ENCODE peak calls at places on chromosomes 1 and 21, in four cellular contexts. U is A549, D is Caco-2, T is body of pancreas. H is an unnamed sample. For H3K4me1, the result is how much of the 10 kb centered on the place peaks cover.

GRCh38 chr1:53145942-53146708 is 3.7 kb upstream of the SLC1A7 start:
- DNase-seq in U (peak), D (peak), T (peak), H (no peak)

GRCh38 chr1:10980841-10981727 is 31.4 kb upstream of the TARDBP start:
- DNase-seq in U (no peak), D (no peak), T (no peak), H (no peak)

GRCh38 chr1:39102537-39103320 is 76.6 kb downstream of the NDUFS5 start:
- DNase-seq in U (peak), D (peak), T (no peak), H (no peak)

GRCh38 chr21:37153193-37153934 is 80.3 kb downstream of the TTC3 start:
- DNase-seq in U (no peak), D (no peak), T (no peak), H (no peak)

GRCh38 chr1:48611841-48612240 is 139.8 kb upstream of the SPATA6 start:
- DNase-seq in U (no peak), D (no peak), T (no peak), H (no peak)

GRCh38 chr1:193408782-193409293 is 222.4 kb upstream of the B3GALT2 start:
- DNase-seq in U (peak), D (peak), T (peak), H (peak)

GRCh38 chr1:117128323-117129079 is 7.0 kb upstream of the TRIM45 start:
- DNase-seq in U (peak), D (no peak), T (no peak), H (no peak)

GRCh38 chr1:41851589-41851988 is 67.1 kb downstream of the HIVEP3 start:
- DNase-seq in U (no peak), D (no peak), T (no peak), H (no peak)

GRCh38 chr1:177053648-177054047 is 110.9 kb downstream of the ASTN1 start:
- DNase-seq in U (no peak), D (no peak), T (no peak), H (no peak)

GRCh38 chr1:16137890-16138467 is 17.9 kb downstream of the EPHA2 start:
- DNase-seq in U (no peak), D (no peak), T (no peak), H (no peak)
- H3K4me1 ChIP-seq in U (half or more), D (under half), T (under half), H (under half)

DNA sequence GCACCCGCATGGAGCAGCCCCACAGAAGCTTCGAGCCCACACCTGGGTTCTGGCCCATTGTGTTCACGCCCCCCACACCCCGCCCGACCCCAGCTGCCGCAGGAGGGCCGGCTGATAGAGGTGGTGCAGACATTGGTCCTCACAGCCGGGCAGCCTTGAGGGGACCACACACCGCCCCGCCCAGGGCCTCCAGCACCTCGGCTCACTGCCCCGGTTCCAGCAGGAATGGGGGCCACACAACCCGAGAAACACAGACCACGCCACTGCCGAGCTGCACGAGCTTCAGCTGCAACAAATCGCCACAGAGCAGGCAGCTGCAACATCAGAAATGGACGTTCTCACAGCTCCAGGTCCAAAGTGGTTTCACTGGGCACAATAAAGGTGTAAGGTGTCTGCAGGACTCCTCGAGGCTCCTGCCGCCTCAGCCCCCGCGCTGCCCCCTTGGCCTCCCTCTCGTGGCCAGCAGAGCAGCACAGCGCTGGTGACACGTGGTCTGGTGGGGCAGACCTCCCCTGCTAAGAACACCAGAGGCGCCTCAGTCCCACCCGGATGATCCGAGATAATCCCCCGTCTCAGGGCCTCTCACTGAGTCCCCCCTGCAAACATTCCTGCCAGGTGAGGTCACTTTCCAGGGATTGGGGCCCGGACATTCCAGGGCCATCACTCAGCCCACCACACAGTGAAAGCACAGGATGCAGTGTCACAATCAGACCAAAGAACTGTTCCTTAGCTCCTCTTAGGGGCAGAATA is 62.3 kb upstream of the ADARB1 start:
- DNase-seq in U (peak), D (peak), T (no peak), H (no peak)
- TF ChIP-seq CTCF in U (no peak), D (peak), T (no peak), H (no peak)

DNA sequence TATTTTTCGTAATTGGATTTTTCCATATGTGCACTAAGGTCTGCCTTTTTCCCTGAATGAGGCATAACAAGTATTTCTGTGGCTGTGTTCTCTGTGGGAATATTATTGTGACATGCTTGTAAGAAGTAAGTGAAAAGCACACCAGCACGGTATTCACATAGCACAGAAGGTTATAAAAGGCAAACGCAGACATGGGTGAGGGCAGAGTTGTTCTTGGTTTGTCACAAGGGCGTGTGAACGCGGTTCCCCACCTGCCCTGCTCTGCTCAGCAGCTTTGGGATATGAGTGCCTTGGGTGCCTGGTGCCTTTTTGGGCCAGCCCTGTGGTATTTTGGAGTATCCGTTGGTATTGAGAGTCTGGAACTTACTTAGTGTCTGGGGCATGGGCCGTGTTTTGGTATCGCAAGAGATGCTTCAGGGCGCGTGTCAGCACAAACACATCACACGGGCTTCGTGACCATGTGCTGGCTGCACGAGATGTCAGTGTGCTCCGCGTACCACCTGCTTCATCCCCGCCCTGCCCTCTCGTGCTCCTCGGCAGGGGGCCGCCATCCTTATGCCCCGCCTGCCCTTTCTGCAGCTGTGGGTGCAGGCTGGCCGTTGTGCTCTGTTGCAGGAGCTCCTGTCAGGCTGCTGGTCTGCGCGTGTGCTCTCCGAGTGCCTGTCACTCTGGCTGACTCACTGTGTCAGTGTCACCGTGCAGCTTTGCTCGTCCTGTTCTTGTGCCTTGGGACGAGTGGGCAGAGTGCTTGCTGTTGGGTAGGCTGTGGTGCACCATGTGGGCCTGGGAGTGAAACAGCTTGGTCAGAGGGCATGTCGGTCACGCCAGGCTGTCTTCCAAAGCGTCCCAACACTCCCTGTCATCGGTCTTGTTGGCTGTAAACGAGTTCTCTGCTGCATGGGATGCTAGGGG is 15.0 kb downstream of the SKI start:
- DNase-seq in U (no peak), D (no peak), T (no peak), H (no peak)
- H3K4me1 ChIP-seq in U (under half), D (under half), T (under half), H (half or more)

GRCh38 chr1:31714442-31715096 is 10.8 kb upstream of the COL16A1 start:
- DNase-seq in U (peak), D (no peak), T (peak), H (peak)
- TF ChIP-seq CTCF in U (peak), D (peak), T (no peak), H (no peak)

DNA sequence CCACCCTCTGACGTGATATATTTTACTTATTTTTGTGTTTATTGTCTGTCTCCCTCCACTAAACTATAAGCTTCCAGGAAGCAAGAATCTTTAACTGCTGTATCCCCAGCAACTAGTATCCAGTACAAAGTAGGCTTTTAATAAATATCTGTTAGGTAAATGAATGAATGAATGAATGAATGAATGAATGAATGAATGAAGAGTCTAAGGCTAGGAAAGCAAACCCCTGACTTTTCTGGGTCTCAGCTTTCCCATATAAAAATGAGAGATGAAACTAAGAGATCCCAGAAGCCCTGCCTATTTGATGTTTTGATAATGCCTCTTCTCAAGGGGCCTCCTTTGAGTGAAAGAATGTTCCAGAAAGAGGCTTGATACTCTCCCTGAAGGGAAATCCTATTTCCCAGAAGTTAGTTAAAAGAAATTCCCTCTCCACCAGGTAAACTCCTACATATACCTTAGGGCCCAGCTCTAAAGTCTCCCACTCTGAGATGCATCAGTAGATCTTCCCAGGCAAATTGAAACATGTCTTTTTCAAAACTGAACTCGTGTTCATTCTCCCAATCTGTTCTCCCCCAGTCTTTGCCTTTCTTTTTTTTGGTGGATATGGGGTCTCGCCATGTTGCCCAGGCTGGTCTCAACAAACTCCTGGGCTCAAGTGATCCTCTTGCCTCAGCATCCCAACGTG is 7.8 kb downstream of the TTC39A start:
- DNase-seq in U (no peak), D (no peak), T (no peak), H (no peak)
- H3K4me1 ChIP-seq in U (under half), D (under half), T (under half), H (under half)

DNA sequence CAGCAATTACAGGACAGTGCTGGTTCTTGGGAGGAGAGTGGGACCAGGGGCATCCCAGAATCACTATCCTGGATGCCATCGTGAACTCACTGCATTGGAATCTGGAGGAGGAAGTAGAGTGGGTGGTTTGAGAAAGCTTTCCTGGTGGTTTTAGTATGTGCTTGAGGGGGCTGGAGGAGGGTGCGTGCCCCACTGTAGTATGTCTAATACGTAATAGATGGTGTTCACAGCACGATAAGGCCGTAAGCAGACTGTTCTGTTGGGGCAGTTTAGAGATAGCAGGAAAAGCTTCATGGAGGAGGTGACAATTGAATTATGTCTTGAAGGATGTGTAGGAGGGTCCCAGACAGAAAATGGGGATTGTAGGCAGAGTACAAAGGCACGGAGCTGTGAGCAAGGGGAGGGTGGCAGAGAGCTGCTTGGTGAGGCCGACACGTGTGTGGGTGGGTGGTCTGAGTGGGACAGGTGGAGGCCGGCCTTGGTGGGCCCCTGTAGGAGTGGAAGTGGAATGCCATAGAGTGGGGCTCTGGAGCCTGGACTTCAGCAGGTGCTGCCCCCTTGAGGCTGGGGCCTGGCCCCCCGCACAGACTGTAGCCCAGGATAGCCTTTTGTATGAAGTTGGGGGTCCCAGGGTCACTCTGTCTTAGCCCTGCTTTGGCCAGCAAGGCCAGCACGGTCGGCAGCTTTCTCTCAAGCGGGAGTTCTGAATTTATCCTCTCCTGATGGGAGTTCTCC is 37.0 kb downstream of the IL6R start:
- DNase-seq in U (no peak), D (no peak), T (no peak), H (no peak)
- TF ChIP-seq CTCF in U (peak), D (peak), T (peak), H (peak)

GRCh38 chr1:238111081-238111480 is 220.4 kb upstream of the ZP4 start:
- DNase-seq in U (no peak), D (no peak), T (no peak), H (no peak)

GRCh38 chr1:238108417-238108816 is 217.7 kb upstream of the ZP4 start:
- DNase-seq in U (no peak), D (no peak), T (no peak), H (no peak)

GRCh38 chr1:238111521-238111920 is 220.8 kb upstream of the ZP4 start:
- DNase-seq in U (no peak), D (no peak), T (no peak), H (no peak)

GRCh38 chr1:238104752-238105151 is 214.0 kb upstream of the ZP4 start:
- DNase-seq in U (no peak), D (no peak), T (no peak), H (no peak)

GRCh38 chr1:238107322-238107721 is 216.6 kb upstream of the ZP4 start:
- DNase-seq in U (no peak), D (no peak), T (no peak), H (no peak)
- H3K4me1 ChIP-seq in U (under half), D (under half), T (under half), H (under half)

H was measured in thoracic aorta.